ENCODE peak calls at places on chromosomes 5 and 9, in eight cellular contexts. One of them, this sample, is unnamed.

GRCh38 chr9:74760031-74760700 is 127.6 kb downstream of the TRPM6 start:
- DNase-seq in A549: no peak
- DNase-seq in body of pancreas: no peak
- DNase-seq in RWPE1: peak
- DNase-seq in WERI-Rb-1: no peak
- DNase-seq in HL-60: no peak
- DNase-seq in heart right ventricle: no peak
- DNase-seq in OCI-LY7: no peak
- DNase-seq in this sample: peak

GRCh38 chr9:112790231-112790774 is 39.7 kb downstream of the SNX30 start:
- DNase-seq in body of pancreas: no peak
- DNase-seq in OCI-LY7: no peak
- DNase-seq in RWPE1: no peak
- DNase-seq in A549: no peak
- DNase-seq in heart right ventricle: no peak
- DNase-seq in HL-60: no peak
- DNase-seq in WERI-Rb-1: no peak
- DNase-seq in this sample: peak

GRCh38 chr5:132457371-132458225 is 33.0 kb downstream of the IRF1 start:
- DNase-seq in WERI-Rb-1: no peak
- DNase-seq in A549: no peak
- DNase-seq in HL-60: peak
- DNase-seq in OCI-LY7: peak
- DNase-seq in body of pancreas: no peak
- DNase-seq in RWPE1: no peak
- DNase-seq in heart right ventricle: no peak
- DNase-seq in this sample: no peak

GRCh38 chr5:96004754-96005153 is 43.1 kb upstream of the ELL2 start:
- DNase-seq in OCI-LY7: no peak
- DNase-seq in WERI-Rb-1: no peak
- DNase-seq in HL-60: no peak
- DNase-seq in A549: no peak
- DNase-seq in RWPE1: no peak
- DNase-seq in heart right ventricle: no peak
- DNase-seq in body of pancreas: no peak
- DNase-seq in this sample: no peak

GRCh38 chr9:76562511-76562911 is 103.5 kb downstream of the GCNT1 start:
- DNase-seq in HL-60: peak
- DNase-seq in OCI-LY7: no peak
- DNase-seq in RWPE1: peak
- DNase-seq in WERI-Rb-1: no peak
- DNase-seq in heart right ventricle: no peak
- DNase-seq in body of pancreas: no peak
- DNase-seq in A549: no peak
- DNase-seq in this sample: peak

GRCh38 chr5:158074992-158075769 is 216.2 kb upstream of the CLINT1 start:
- DNase-seq in WERI-Rb-1: peak
- DNase-seq in heart right ventricle: peak
- DNase-seq in A549: peak
- DNase-seq in RWPE1: peak
- DNase-seq in HL-60: peak
- DNase-seq in body of pancreas: peak
- DNase-seq in OCI-LY7: peak
- DNase-seq in this sample: peak

GRCh38 chr5:124661317-124662141 is 84.9 kb downstream of the ZNF608 start:
- DNase-seq in heart right ventricle: no peak
- DNase-seq in HL-60: no peak
- DNase-seq in A549: peak
- DNase-seq in OCI-LY7: no peak
- DNase-seq in body of pancreas: peak
- DNase-seq in RWPE1: peak
- DNase-seq in WERI-Rb-1: peak
- DNase-seq in this sample: peak

GRCh38 chr5:31711363-31711762 is 72.4 kb downstream of the PDZD2 start:
- DNase-seq in OCI-LY7: no peak
- DNase-seq in A549: no peak
- DNase-seq in WERI-Rb-1: peak
- DNase-seq in RWPE1: no peak
- DNase-seq in heart right ventricle: no peak
- DNase-seq in body of pancreas: no peak
- DNase-seq in HL-60: no peak
- DNase-seq in this sample: no peak

GRCh38 chr5:154394328-154394727 is 51.5 kb upstream of the SAP30L start:
- DNase-seq in body of pancreas: no peak
- DNase-seq in WERI-Rb-1: no peak
- DNase-seq in RWPE1: peak
- DNase-seq in heart right ventricle: no peak
- DNase-seq in A549: peak
- DNase-seq in OCI-LY7: no peak
- DNase-seq in HL-60: no peak
- DNase-seq in this sample: no peak

GRCh38 chr5:178120661-178121357 is 7.5 kb downstream of the N4BP3 start:
- DNase-seq in RWPE1: peak
- DNase-seq in body of pancreas: peak
- DNase-seq in heart right ventricle: peak
- DNase-seq in A549: peak
- DNase-seq in WERI-Rb-1: peak
- DNase-seq in OCI-LY7: peak
- DNase-seq in HL-60: peak
- DNase-seq in this sample: peak

GRCh38 chr5:74233571-74233970 is 407.0 kb downstream of the ENC1 start:
- DNase-seq in heart right ventricle: no peak
- DNase-seq in body of pancreas: no peak
- DNase-seq in RWPE1: no peak
- DNase-seq in WERI-Rb-1: no peak
- DNase-seq in OCI-LY7: no peak
- DNase-seq in HL-60: no peak
- DNase-seq in A549: no peak
- DNase-seq in this sample: peak

GRCh38 chr5:143470120-143470519 is 66.6 kb upstream of the NR3C1 start:
- DNase-seq in HL-60: no peak
- DNase-seq in OCI-LY7: no peak
- DNase-seq in body of pancreas: no peak
- DNase-seq in RWPE1: no peak
- DNase-seq in WERI-Rb-1: no peak
- DNase-seq in A549: no peak
- DNase-seq in heart right ventricle: no peak
- DNase-seq in this sample: no peak

GRCh38 chr9:120888626-120889025 is 11.6 kb upstream of the PHF19 start:
- DNase-seq in RWPE1: no peak
- DNase-seq in HL-60: no peak
- DNase-seq in heart right ventricle: no peak
- DNase-seq in OCI-LY7: no peak
- DNase-seq in WERI-Rb-1: no peak
- DNase-seq in A549: no peak
- DNase-seq in body of pancreas: no peak
- DNase-seq in this sample: no peak

GRCh38 chr9:118162711-118163110 is 458.5 kb downstream of the TLR4 start:
- DNase-seq in HL-60: no peak
- DNase-seq in RWPE1: no peak
- DNase-seq in heart right ventricle: no peak
- DNase-seq in body of pancreas: no peak
- DNase-seq in A549: no peak
- DNase-seq in OCI-LY7: no peak
- DNase-seq in WERI-Rb-1: no peak
- DNase-seq in this sample: no peak

GRCh38 chr5:125775896-125776295 is 647.3 kb upstream of the GRAMD2B start:
- DNase-seq in HL-60: no peak
- DNase-seq in WERI-Rb-1: no peak
- DNase-seq in body of pancreas: no peak
- DNase-seq in A549: no peak
- DNase-seq in RWPE1: no peak
- DNase-seq in heart right ventricle: no peak
- DNase-seq in OCI-LY7: no peak
- DNase-seq in this sample: no peak

GRCh38 chr9:12818431-12819000 is 43.7 kb downstream of the LURAP1L start:
- DNase-seq in RWPE1: no peak
- DNase-seq in HL-60: no peak
- DNase-seq in WERI-Rb-1: no peak
- DNase-seq in OCI-LY7: no peak
- DNase-seq in A549: peak
- DNase-seq in heart right ventricle: no peak
- DNase-seq in body of pancreas: no peak
- DNase-seq in this sample: no peak

GRCh38 chr9:114499528-114499927 is 5.7 kb downstream of the WHRN start:
- DNase-seq in HL-60: no peak
- DNase-seq in heart right ventricle: no peak
- DNase-seq in OCI-LY7: peak
- DNase-seq in WERI-Rb-1: peak
- DNase-seq in body of pancreas: no peak
- DNase-seq in A549: no peak
- DNase-seq in RWPE1: no peak
- DNase-seq in this sample: no peak

GRCh38 chr5:60487466-60487865 is 212.5 kb downstream of the DEPDC1B start:
- DNase-seq in heart right ventricle: no peak
- DNase-seq in RWPE1: no peak
- DNase-seq in body of pancreas: no peak
- DNase-seq in OCI-LY7: no peak
- DNase-seq in A549: no peak
- DNase-seq in HL-60: no peak
- DNase-seq in WERI-Rb-1: no peak
- DNase-seq in this sample: no peak

DNA sequence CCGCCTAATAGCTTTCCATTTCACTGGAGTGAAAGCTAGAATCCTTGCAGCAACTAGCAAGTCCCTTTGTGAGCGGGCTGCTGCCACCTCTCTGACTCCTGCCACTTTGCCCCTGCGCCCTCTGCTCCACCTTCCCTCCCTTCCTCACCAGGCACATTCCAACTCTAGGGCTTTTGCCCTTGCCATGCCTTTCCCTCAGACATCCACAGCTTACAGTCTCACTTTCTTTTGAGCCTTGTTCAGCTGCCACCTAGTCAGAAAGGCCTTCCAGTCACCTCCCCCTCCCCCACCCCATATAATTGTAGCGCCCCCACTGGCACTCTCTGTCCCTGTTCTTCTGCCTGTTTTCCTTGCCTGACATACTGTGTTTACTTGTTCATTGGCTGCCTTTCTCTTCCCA is 31.0 kb downstream of the CYSTM1 start:
- DNase-seq in WERI-Rb-1: no peak
- DNase-seq in OCI-LY7: no peak
- DNase-seq in HL-60: no peak
- DNase-seq in body of pancreas: no peak
- DNase-seq in RWPE1: no peak
- DNase-seq in heart right ventricle: no peak
- DNase-seq in A549: no peak
- DNase-seq in this sample: no peak
- TF ChIP-seq CTCF in WERI-Rb-1: no peak
- TF ChIP-seq CTCF in OCI-LY7: peak
- TF ChIP-seq CTCF in HL-60: no peak
- TF ChIP-seq CTCF in body of pancreas: no peak
- TF ChIP-seq CTCF in RWPE1: no peak
- TF ChIP-seq CTCF in heart right ventricle: no peak
- TF ChIP-seq CTCF in A549: no peak
- TF ChIP-seq CTCF in this sample: peak

GRCh38 chr5:150398432-150399157 is 14.1 kb downstream of the CD74 start:
- DNase-seq in body of pancreas: no peak
- DNase-seq in OCI-LY7: peak
- DNase-seq in A549: peak
- DNase-seq in WERI-Rb-1: no peak
- DNase-seq in RWPE1: no peak
- DNase-seq in HL-60: no peak
- DNase-seq in heart right ventricle: no peak
- DNase-seq in this sample: no peak
- H3K27ac ChIP-seq in body of pancreas: no peak
- H3K27ac ChIP-seq in OCI-LY7: peak
- H3K27ac ChIP-seq in A549: no peak
- H3K27ac ChIP-seq in WERI-Rb-1: no peak
- H3K27ac ChIP-seq in RWPE1: peak
- H3K27ac ChIP-seq in HL-60: no peak
- H3K27ac ChIP-seq in heart right ventricle: no peak
- H3K27ac ChIP-seq in this sample: no peak

GRCh38 chr9:92804727-92805126 is 40.1 kb upstream of the BICD2 start:
- DNase-seq in heart right ventricle: no peak
- DNase-seq in WERI-Rb-1: no peak
- DNase-seq in HL-60: no peak
- DNase-seq in body of pancreas: no peak
- DNase-seq in A549: no peak
- DNase-seq in RWPE1: no peak
- DNase-seq in OCI-LY7: no peak
- DNase-seq in this sample: no peak
- TF ChIP-seq CTCF in heart right ventricle: no peak
- TF ChIP-seq CTCF in WERI-Rb-1: no peak
- TF ChIP-seq CTCF in HL-60: no peak
- TF ChIP-seq CTCF in body of pancreas: no peak
- TF ChIP-seq CTCF in A549: no peak
- TF ChIP-seq CTCF in RWPE1: no peak
- TF ChIP-seq CTCF in OCI-LY7: no peak
- TF ChIP-seq CTCF in this sample: no peak

GRCh38 chr9:92617195-92617813 is 52.6 kb downstream of the IPPK start:
- DNase-seq in heart right ventricle: no peak
- DNase-seq in OCI-LY7: no peak
- DNase-seq in body of pancreas: no peak
- DNase-seq in HL-60: no peak
- DNase-seq in RWPE1: no peak
- DNase-seq in WERI-Rb-1: no peak
- DNase-seq in A549: no peak
- DNase-seq in this sample: no peak

GRCh38 chr9:92616199-92617129 is 53.5 kb downstream of the IPPK start:
- DNase-seq in body of pancreas: no peak
- DNase-seq in RWPE1: no peak
- DNase-seq in A549: no peak
- DNase-seq in WERI-Rb-1: no peak
- DNase-seq in OCI-LY7: no peak
- DNase-seq in HL-60: no peak
- DNase-seq in heart right ventricle: no peak
- DNase-seq in this sample: no peak

GRCh38 chr9:92619601-92620300 is 50.2 kb downstream of the IPPK start:
- DNase-seq in body of pancreas: no peak
- DNase-seq in WERI-Rb-1: no peak
- DNase-seq in OCI-LY7: no peak
- DNase-seq in RWPE1: no peak
- DNase-seq in A549: no peak
- DNase-seq in HL-60: no peak
- DNase-seq in heart right ventricle: no peak
- DNase-seq in this sample: no peak

GRCh38 chr9:92618633-92619225 is 51.2 kb downstream of the IPPK start:
- DNase-seq in HL-60: no peak
- DNase-seq in WERI-Rb-1: no peak
- DNase-seq in body of pancreas: peak
- DNase-seq in A549: no peak
- DNase-seq in heart right ventricle: no peak
- DNase-seq in OCI-LY7: no peak
- DNase-seq in RWPE1: no peak
- DNase-seq in this sample: no peak

DNA sequence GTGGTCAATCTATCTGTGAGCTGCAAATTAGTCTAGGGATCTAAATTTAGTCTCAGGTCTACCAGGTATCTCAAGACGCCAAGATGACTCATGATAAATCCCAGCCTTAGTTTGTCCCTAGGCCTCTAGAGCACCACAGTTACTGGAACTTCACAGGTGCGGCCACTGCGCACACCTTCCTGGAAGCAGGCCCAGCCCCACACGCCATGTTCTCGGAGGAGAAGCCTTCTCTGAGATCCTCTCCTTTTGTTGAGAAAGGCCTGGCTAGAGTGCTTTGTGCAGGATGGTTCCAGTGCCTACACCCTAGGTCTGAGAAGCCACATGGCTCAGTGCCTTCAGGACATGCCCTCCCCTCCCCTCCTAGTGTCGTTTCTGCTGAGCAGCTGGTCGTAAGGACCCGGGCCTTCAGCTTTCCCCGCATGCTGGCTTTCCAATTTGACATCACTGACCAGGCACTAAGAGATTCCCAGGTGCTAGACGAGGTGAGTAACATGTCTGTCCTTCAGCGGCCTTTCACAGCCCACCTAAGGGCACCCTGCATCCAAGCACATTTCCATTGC is 51.9 kb downstream of the IPPK start:
- DNase-seq in heart right ventricle: no peak
- DNase-seq in OCI-LY7: no peak
- DNase-seq in RWPE1: no peak
- DNase-seq in WERI-Rb-1: no peak
- DNase-seq in HL-60: no peak
- DNase-seq in A549: no peak
- DNase-seq in body of pancreas: no peak
- DNase-seq in this sample: no peak
- H3K27ac ChIP-seq in heart right ventricle: no peak
- H3K27ac ChIP-seq in OCI-LY7: no peak
- H3K27ac ChIP-seq in RWPE1: peak
- H3K27ac ChIP-seq in WERI-Rb-1: no peak
- H3K27ac ChIP-seq in HL-60: no peak
- H3K27ac ChIP-seq in A549: no peak
- H3K27ac ChIP-seq in body of pancreas: peak
- H3K27ac ChIP-seq in this sample: no peak

This sample was measured in foreskin keratinocyte.